ENCODE peak calls at places on chromosome 18, in five cellular contexts. W is spleen; J is neuronal stem cell; E is KBM-7; V is stimulated activated CD4-positive, alpha-beta T cell treated with anti-CD3 and anti-CD28 coated beads, Interleukin-2, amount 100 ng/mL, for 48 hours. L is an unnamed sample.

GRCh38 chr18:11689972-11690570 is 1.0 kb downstream of the GNAL start:
- DNase-seq in W (no peak), V (no peak), J (no peak), E (peak), L (no peak)

GRCh38 chr18:59821983-59822382 is 77.8 kb upstream of the PMAIP1 start:
- DNase-seq in J (no peak), V (no peak), E (no peak), W (no peak), L (no peak)

GRCh38 chr18:43650423-43650822 is 373.1 kb upstream of the SYT4 start:
- DNase-seq in W (no peak), V (no peak), J (no peak), E (no peak), L (no peak)

GRCh38 chr18:72871091-72871490 is 3.3 kb upstream of the NETO1 start:
- DNase-seq in J (no peak), E (no peak), W (no peak), V (no peak), L (no peak)

GRCh38 chr18:7038330-7038846 is 79.2 kb downstream of the LAMA1 start:
- DNase-seq in J (peak), V (no peak), W (no peak), E (peak), L (peak)

GRCh38 chr18:12309683-12310198 is 1.7 kb downstream of the TUBB6 start:
- DNase-seq in J (no peak), V (no peak), W (no peak), E (peak), L (no peak)

GRCh38 chr18:3625717-3626091 is 175.7 kb downstream of the TGIF1 start:
- DNase-seq in V (no peak), E (no peak), W (no peak), J (no peak), L (no peak)

GRCh38 chr18:61980355-61980754 is 87.5 kb upstream of the RNF152 start:
- DNase-seq in W (no peak), E (no peak), J (no peak), V (no peak), L (peak)

L was measured in cardiac muscle cell.